ENCODE peak calls at places on chromosomes 13 and 19, in ten cellular contexts. One of them, this sample, is unnamed.

GRCh38 chr13:46756977-46757376 is 40.0 kb downstream of the ESD start:
- DNase-seq in A549: no peak
- DNase-seq in tibial artery: no peak
- DNase-seq in neural progenitor cell: no peak
- DNase-seq in lower lobe of right lung: no peak
- DNase-seq in endodermal cell: no peak
- DNase-seq in mammary epithelial cell: no peak
- DNase-seq in heart left ventricle: no peak
- DNase-seq in psoas muscle: no peak
- DNase-seq in bronchial epithelial cell: peak; percentile 25
- DNase-seq in this sample: no peak

GRCh38 chr13:44768233-44768632 is 192.1 kb upstream of the TSC22D1 start:
- DNase-seq in tibial artery: no peak
- DNase-seq in bronchial epithelial cell: peak; percentile 48
- DNase-seq in mammary epithelial cell: no peak
- DNase-seq in psoas muscle: no peak
- DNase-seq in lower lobe of right lung: no peak
- DNase-seq in heart left ventricle: no peak
- DNase-seq in neural progenitor cell: no peak
- DNase-seq in endodermal cell: no peak
- DNase-seq in A549: no peak
- DNase-seq in this sample: no peak

GRCh38 chr19:43759515-43759914 is 4.8 kb upstream of the SMG9 start:
- DNase-seq in heart left ventricle: no peak
- DNase-seq in lower lobe of right lung: no peak
- DNase-seq in neural progenitor cell: no peak
- DNase-seq in bronchial epithelial cell: peak; percentile 97
- DNase-seq in tibial artery: no peak
- DNase-seq in mammary epithelial cell: peak; percentile 99
- DNase-seq in endodermal cell: peak; percentile 62
- DNase-seq in A549: peak; percentile 84
- DNase-seq in psoas muscle: no peak
- DNase-seq in this sample: no peak

GRCh38 chr19:31263317-31263716 is 85.9 kb downstream of the TSHZ3 start:
- DNase-seq in neural progenitor cell: no peak
- DNase-seq in lower lobe of right lung: no peak
- DNase-seq in A549: no peak
- DNase-seq in mammary epithelial cell: no peak
- DNase-seq in tibial artery: peak; percentile 39
- DNase-seq in psoas muscle: no peak
- DNase-seq in endodermal cell: peak; percentile 43
- DNase-seq in heart left ventricle: no peak
- DNase-seq in bronchial epithelial cell: no peak
- DNase-seq in this sample: no peak

GRCh38 chr19:52343548-52343947 is 7.5 kb downstream of the ZNF610 start:
- DNase-seq in mammary epithelial cell: no peak
- DNase-seq in lower lobe of right lung: no peak
- DNase-seq in heart left ventricle: peak; percentile 50
- DNase-seq in neural progenitor cell: peak; percentile 85
- DNase-seq in tibial artery: peak; percentile 65
- DNase-seq in psoas muscle: peak; percentile 19
- DNase-seq in A549: no peak
- DNase-seq in endodermal cell: peak; percentile 91
- DNase-seq in bronchial epithelial cell: peak; percentile 4
- DNase-seq in this sample: peak; percentile 44

GRCh38 chr13:44758595-44759221 is 182.6 kb upstream of the TSC22D1 start:
- DNase-seq in tibial artery: no peak
- DNase-seq in lower lobe of right lung: no peak
- DNase-seq in A549: no peak
- DNase-seq in mammary epithelial cell: peak; percentile 92
- DNase-seq in psoas muscle: no peak
- DNase-seq in neural progenitor cell: no peak
- DNase-seq in bronchial epithelial cell: peak; percentile 99
- DNase-seq in endodermal cell: no peak
- DNase-seq in heart left ventricle: no peak
- DNase-seq in this sample: no peak

GRCh38 chr19:33460221-33460908 is 61.2 kb downstream of the PEPD start:
- DNase-seq in tibial artery: peak; percentile 48
- DNase-seq in bronchial epithelial cell: no peak
- DNase-seq in heart left ventricle: no peak
- DNase-seq in mammary epithelial cell: no peak
- DNase-seq in psoas muscle: no peak
- DNase-seq in endodermal cell: peak; percentile 29
- DNase-seq in A549: no peak
- DNase-seq in neural progenitor cell: no peak
- DNase-seq in lower lobe of right lung: peak; percentile 30
- DNase-seq in this sample: peak; percentile 3

GRCh38 chr13:34772881-34773280 is 169.2 kb upstream of the NBEA start:
- DNase-seq in neural progenitor cell: no peak
- DNase-seq in psoas muscle: no peak
- DNase-seq in bronchial epithelial cell: no peak
- DNase-seq in tibial artery: no peak
- DNase-seq in endodermal cell: no peak
- DNase-seq in mammary epithelial cell: no peak
- DNase-seq in A549: no peak
- DNase-seq in heart left ventricle: no peak
- DNase-seq in lower lobe of right lung: no peak
- DNase-seq in this sample: no peak

GRCh38 chr13:36038785-36039415 is 92.3 kb downstream of the DCLK1 start:
- DNase-seq in neural progenitor cell: no peak
- DNase-seq in bronchial epithelial cell: peak; percentile 46
- DNase-seq in mammary epithelial cell: no peak
- DNase-seq in endodermal cell: no peak
- DNase-seq in psoas muscle: no peak
- DNase-seq in lower lobe of right lung: no peak
- DNase-seq in heart left ventricle: no peak
- DNase-seq in tibial artery: no peak
- DNase-seq in A549: no peak
- DNase-seq in this sample: no peak

GRCh38 chr19:19404879-19405860 is at the start of gene GATAD2A:
- DNase-seq in A549: peak; percentile 32
- DNase-seq in bronchial epithelial cell: peak; percentile 87
- DNase-seq in mammary epithelial cell: peak; percentile 92
- DNase-seq in neural progenitor cell: peak; percentile 96
- DNase-seq in psoas muscle: peak; percentile 95
- DNase-seq in lower lobe of right lung: peak; percentile 94
- DNase-seq in endodermal cell: peak; percentile 96
- DNase-seq in tibial artery: peak; percentile 97
- DNase-seq in heart left ventricle: peak; percentile 95
- DNase-seq in this sample: peak; percentile 93

GRCh38 chr19:17394891-17395415 is 957 bp upstream of the CCDC194 start:
- DNase-seq in psoas muscle: peak; percentile 71
- DNase-seq in bronchial epithelial cell: peak; percentile 29
- DNase-seq in mammary epithelial cell: peak; percentile 37
- DNase-seq in tibial artery: no peak
- DNase-seq in heart left ventricle: no peak
- DNase-seq in endodermal cell: peak; percentile 89
- DNase-seq in lower lobe of right lung: peak; percentile 80
- DNase-seq in A549: peak; percentile 48
- DNase-seq in neural progenitor cell: peak; percentile 72
- DNase-seq in this sample: no peak

GRCh38 chr19:14366529-14366928 is 14.7 kb upstream of the ADGRE5 start:
- DNase-seq in bronchial epithelial cell: peak; percentile 88
- DNase-seq in neural progenitor cell: peak; percentile 46
- DNase-seq in mammary epithelial cell: peak; percentile 87
- DNase-seq in heart left ventricle: peak; percentile 61
- DNase-seq in A549: no peak
- DNase-seq in tibial artery: no peak
- DNase-seq in endodermal cell: peak; percentile 97
- DNase-seq in psoas muscle: peak; percentile 57
- DNase-seq in lower lobe of right lung: peak; percentile 92
- DNase-seq in this sample: peak; percentile 71

GRCh38 chr13:98457053-98457452 is 119.9 kb downstream of the STK24 start:
- DNase-seq in endodermal cell: no peak
- DNase-seq in mammary epithelial cell: no peak
- DNase-seq in neural progenitor cell: no peak
- DNase-seq in psoas muscle: no peak
- DNase-seq in heart left ventricle: no peak
- DNase-seq in lower lobe of right lung: no peak
- DNase-seq in A549: no peak
- DNase-seq in tibial artery: no peak
- DNase-seq in bronchial epithelial cell: no peak
- DNase-seq in this sample: no peak

GRCh38 chr19:39377373-39378362 is 13.2 kb downstream of the PAF1 start:
- DNase-seq in bronchial epithelial cell: no peak
- DNase-seq in mammary epithelial cell: no peak
- DNase-seq in endodermal cell: no peak
- DNase-seq in A549: no peak
- DNase-seq in psoas muscle: no peak
- DNase-seq in neural progenitor cell: no peak
- DNase-seq in lower lobe of right lung: no peak
- DNase-seq in heart left ventricle: no peak
- DNase-seq in tibial artery: no peak
- DNase-seq in this sample: no peak

GRCh38 chr19:39380521-39381502 is 10.1 kb downstream of the PAF1 start:
- DNase-seq in endodermal cell: no peak
- DNase-seq in tibial artery: no peak
- DNase-seq in bronchial epithelial cell: no peak
- DNase-seq in psoas muscle: no peak
- DNase-seq in neural progenitor cell: no peak
- DNase-seq in lower lobe of right lung: no peak
- DNase-seq in mammary epithelial cell: no peak
- DNase-seq in heart left ventricle: no peak
- DNase-seq in A549: no peak
- DNase-seq in this sample: no peak

GRCh38 chr19:39382991-39383828 is 7.7 kb downstream of the PAF1 start:
- DNase-seq in bronchial epithelial cell: no peak
- DNase-seq in heart left ventricle: no peak
- DNase-seq in lower lobe of right lung: no peak
- DNase-seq in A549: no peak
- DNase-seq in neural progenitor cell: no peak
- DNase-seq in endodermal cell: no peak
- DNase-seq in mammary epithelial cell: no peak
- DNase-seq in psoas muscle: no peak
- DNase-seq in tibial artery: no peak
- DNase-seq in this sample: no peak

GRCh38 chr19:39381910-39382611 is 8.8 kb downstream of the PAF1 start:
- DNase-seq in tibial artery: no peak
- DNase-seq in mammary epithelial cell: peak; percentile 38
- DNase-seq in lower lobe of right lung: no peak
- DNase-seq in psoas muscle: no peak
- DNase-seq in A549: no peak
- DNase-seq in neural progenitor cell: no peak
- DNase-seq in endodermal cell: no peak
- DNase-seq in bronchial epithelial cell: peak; percentile 72
- DNase-seq in heart left ventricle: no peak
- DNase-seq in this sample: no peak

GRCh38 chr19:39379865-39380399 is 11.0 kb downstream of the PAF1 start:
- DNase-seq in neural progenitor cell: no peak
- DNase-seq in heart left ventricle: no peak
- DNase-seq in A549: no peak
- DNase-seq in mammary epithelial cell: no peak
- DNase-seq in endodermal cell: no peak
- DNase-seq in tibial artery: no peak
- DNase-seq in bronchial epithelial cell: no peak
- DNase-seq in psoas muscle: no peak
- DNase-seq in lower lobe of right lung: no peak
- DNase-seq in this sample: no peak
- H3K4me3 ChIP-seq in neural progenitor cell: no peak overlapping the region
- H3K4me3 ChIP-seq in heart left ventricle: no peak overlapping the region
- H3K4me3 ChIP-seq in A549: no peak overlapping the region
- H3K4me3 ChIP-seq in mammary epithelial cell: no peak overlapping the region
- H3K4me3 ChIP-seq in endodermal cell: no peak overlapping the region
- H3K4me3 ChIP-seq in tibial artery: no peak overlapping the region
- H3K4me3 ChIP-seq in bronchial epithelial cell: no peak overlapping the region
- H3K4me3 ChIP-seq in psoas muscle: no peak overlapping the region
- H3K4me3 ChIP-seq in lower lobe of right lung: no peak overlapping the region
- H3K4me3 ChIP-seq in this sample: no peak overlapping the region

GRCh38 chr19:2722541-2723344 is 1.6 kb upstream of the DIRAS1 start:
- DNase-seq in tibial artery: peak; percentile 92
- DNase-seq in neural progenitor cell: no peak
- DNase-seq in psoas muscle: peak; percentile 69
- DNase-seq in lower lobe of right lung: peak; percentile 65
- DNase-seq in endodermal cell: no peak
- DNase-seq in bronchial epithelial cell: peak; percentile 15
- DNase-seq in mammary epithelial cell: peak; percentile 62
- DNase-seq in heart left ventricle: peak; percentile 71
- DNase-seq in A549: peak; percentile 67
- DNase-seq in this sample: peak; percentile 68

GRCh38 chr19:2726160-2726855 is 5.1 kb upstream of the DIRAS1 start:
- DNase-seq in psoas muscle: peak; percentile 4
- DNase-seq in A549: no peak
- DNase-seq in endodermal cell: no peak
- DNase-seq in tibial artery: no peak
- DNase-seq in heart left ventricle: no peak
- DNase-seq in mammary epithelial cell: no peak
- DNase-seq in neural progenitor cell: no peak
- DNase-seq in bronchial epithelial cell: no peak
- DNase-seq in lower lobe of right lung: no peak
- DNase-seq in this sample: no peak

GRCh38 chr19:2723345-2723715 is 2.2 kb upstream of the DIRAS1 start:
- DNase-seq in tibial artery: no peak
- DNase-seq in bronchial epithelial cell: no peak
- DNase-seq in mammary epithelial cell: no peak
- DNase-seq in heart left ventricle: no peak
- DNase-seq in A549: no peak
- DNase-seq in endodermal cell: no peak
- DNase-seq in lower lobe of right lung: no peak
- DNase-seq in neural progenitor cell: no peak
- DNase-seq in psoas muscle: no peak
- DNase-seq in this sample: no peak

GRCh38 chr19:2723747-2724146 is 2.6 kb upstream of the DIRAS1 start:
- DNase-seq in psoas muscle: no peak
- DNase-seq in heart left ventricle: no peak
- DNase-seq in A549: no peak
- DNase-seq in mammary epithelial cell: no peak
- DNase-seq in tibial artery: no peak
- DNase-seq in endodermal cell: no peak
- DNase-seq in bronchial epithelial cell: no peak
- DNase-seq in lower lobe of right lung: no peak
- DNase-seq in neural progenitor cell: no peak
- DNase-seq in this sample: no peak

GRCh38 chr19:2724148-2724557 is 3.0 kb upstream of the DIRAS1 start:
- DNase-seq in psoas muscle: no peak
- DNase-seq in bronchial epithelial cell: no peak
- DNase-seq in A549: no peak
- DNase-seq in neural progenitor cell: no peak
- DNase-seq in heart left ventricle: no peak
- DNase-seq in mammary epithelial cell: no peak
- DNase-seq in tibial artery: no peak
- DNase-seq in endodermal cell: no peak
- DNase-seq in lower lobe of right lung: no peak
- DNase-seq in this sample: no peak
- TF ChIP-seq CTCF in psoas muscle: no peak
- TF ChIP-seq CTCF in bronchial epithelial cell: no peak
- TF ChIP-seq CTCF in A549: no peak
- TF ChIP-seq CTCF in neural progenitor cell: peak; percentile 22
- TF ChIP-seq CTCF in heart left ventricle: no peak
- TF ChIP-seq CTCF in mammary epithelial cell: no peak
- TF ChIP-seq CTCF in tibial artery: no peak
- TF ChIP-seq CTCF in endodermal cell: peak; percentile 62
- TF ChIP-seq CTCF in lower lobe of right lung: no peak
- TF ChIP-seq CTCF in this sample: no peak

GRCh38 chr13:27628081-27628480 is 6.4 kb downstream of the POLR1D start:
- DNase-seq in lower lobe of right lung: no peak
- DNase-seq in tibial artery: no peak
- DNase-seq in heart left ventricle: no peak
- DNase-seq in psoas muscle: no peak
- DNase-seq in bronchial epithelial cell: no peak
- DNase-seq in neural progenitor cell: no peak
- DNase-seq in mammary epithelial cell: no peak
- DNase-seq in A549: no peak
- DNase-seq in endodermal cell: no peak
- DNase-seq in this sample: no peak
- H3K4me3 ChIP-seq in lower lobe of right lung: no peak overlapping the region
- H3K4me3 ChIP-seq in tibial artery: no peak overlapping the region
- H3K4me3 ChIP-seq in heart left ventricle: no peak overlapping the region
- H3K4me3 ChIP-seq in psoas muscle: no peak overlapping the region
- H3K4me3 ChIP-seq in bronchial epithelial cell: no peak overlapping the region
- H3K4me3 ChIP-seq in neural progenitor cell: no peak overlapping the region
- H3K4me3 ChIP-seq in mammary epithelial cell: no peak overlapping the region
- H3K4me3 ChIP-seq in A549: no peak overlapping the region
- H3K4me3 ChIP-seq in endodermal cell: no peak overlapping the region
- H3K4me3 ChIP-seq in this sample: no peak overlapping the region

GRCh38 chr19:50511069-50511822 is at the start of gene JOSD2:
- DNase-seq in A549: peak; percentile 99
- DNase-seq in neural progenitor cell: peak; percentile 100
- DNase-seq in psoas muscle: peak; percentile 99
- DNase-seq in heart left ventricle: peak; percentile 98
- DNase-seq in lower lobe of right lung: peak; percentile 100
- DNase-seq in tibial artery: peak; percentile 99
- DNase-seq in mammary epithelial cell: peak; percentile 99
- DNase-seq in bronchial epithelial cell: peak; percentile 96
- DNase-seq in endodermal cell: peak; percentile 98
- DNase-seq in this sample: peak; percentile 98
- TF ChIP-seq CTCF in A549: no peak
- TF ChIP-seq CTCF in neural progenitor cell: no peak
- TF ChIP-seq CTCF in psoas muscle: no peak
- TF ChIP-seq CTCF in heart left ventricle: no peak
- TF ChIP-seq CTCF in lower lobe of right lung: no peak
- TF ChIP-seq CTCF in tibial artery: peak; percentile 30
- TF ChIP-seq CTCF in mammary epithelial cell: no peak
- TF ChIP-seq CTCF in bronchial epithelial cell: no peak
- TF ChIP-seq CTCF in endodermal cell: no peak
- TF ChIP-seq CTCF in this sample: no peak

This sample was measured in dorsolateral prefrontal cortex.